ENCODE peak calls at places on chromosomes 13 and 19, in seven cellular contexts. E is bronchial epithelial cell; N is stimulated activated CD8-positive, alpha-beta memory T cell treated with anti-CD3 and anti-CD28 coated beads, Interleukin-7, amount 100 ng/mL, for 1 hour; R is mesenchymal stem cell; Y is T-helper 1 cell; S is frontal cortex; O is cerebellum. A is an unnamed sample.

GRCh38 chr13:98133949-98134348 is 8.9 kb upstream of the FARP1 start:
- DNase-seq in Y (no peak), R (no peak), O (no peak), E (no peak), N (no peak), S (no peak), A (no peak)

GRCh38 chr13:94470126-94470525 is 9.4 kb downstream of the DCT start:
- DNase-seq in O (no peak), S (no peak), Y (no peak), E (no peak), N (no peak), R (no peak), A (no peak)

GRCh38 chr13:22235285-22235949 is 564.5 kb downstream of the FGF9 start:
- DNase-seq in R (no peak), Y (no peak), O (no peak), E (peak), S (no peak), N (no peak), A (no peak)

GRCh38 chr13:112693831-112694497 is 4.1 kb downstream of the ATP11A start:
- DNase-seq in N (no peak), R (peak), Y (no peak), S (no peak), O (no peak), E (peak), A (peak)

GRCh38 chr13:29737061-29737460 is 113.4 kb downstream of the UBL3 start:
- DNase-seq in E (no peak), S (no peak), N (no peak), Y (no peak), O (no peak), R (no peak), A (no peak)

GRCh38 chr13:41919741-41920487 is 41.0 kb downstream of the VWA8 start:
- DNase-seq in Y (no peak), S (no peak), O (no peak), E (no peak), R (no peak), N (no peak), A (no peak)

GRCh38 chr19:50666346-50667176 is 17.3 kb downstream of the C19orf81 start:
- DNase-seq in S (no peak), O (no peak), Y (no peak), E (no peak), N (no peak), R (no peak), A (no peak)

GRCh38 chr19:8664671-8665057 is 33.9 kb downstream of the ACTL9 start:
- DNase-seq in Y (no peak), N (no peak), O (no peak), E (no peak), S (no peak), R (no peak), A (no peak)

GRCh38 chr13:107803822-107804495 is 411.4 kb downstream of the LIG4 start:
- DNase-seq in N (no peak), Y (no peak), S (no peak), R (no peak), O (no peak), E (no peak), A (no peak)

GRCh38 chr13:92682832-92683517 is 543.6 kb upstream of the GPC6 start:
- DNase-seq in O (no peak), Y (no peak), R (no peak), N (no peak), E (no peak), S (no peak), A (no peak)

GRCh38 chr13:110815471-110816204 is 99.2 kb downstream of the ANKRD10 start:
- DNase-seq in Y (no peak), O (no peak), N (no peak), E (peak), R (no peak), S (no peak), A (peak)

GRCh38 chr19:34837262-34837661 is 64.2 kb upstream of the ZNF599 start:
- DNase-seq in N (no peak), S (no peak), R (no peak), O (no peak), E (no peak), Y (no peak), A (no peak)

GRCh38 chr19:679418-680286 is 3.5 kb downstream of the FSTL3 start:
- DNase-seq in E (peak), O (no peak), R (peak), S (peak), N (no peak), Y (peak), A (no peak)

GRCh38 chr13:112943309-112944125 is 25.5 kb upstream of the MCF2L start:
- DNase-seq in N (no peak), E (no peak), O (peak), Y (peak), S (peak), R (peak), A (no peak)

GRCh38 chr13:75637101-75637774 is 1.1 kb downstream of the LMO7 start:
- DNase-seq in O (no peak), R (peak), E (no peak), Y (no peak), S (no peak), N (no peak), A (no peak)

GRCh38 chr19:45311640-45312039 is 11.0 kb downstream of the CKM start:
- DNase-seq in E (no peak), R (no peak), O (no peak), S (no peak), Y (no peak), N (no peak), A (no peak)

GRCh38 chr13:112896736-112897602 is 72.0 kb upstream of the MCF2L start:
- DNase-seq in S (no peak), Y (no peak), R (no peak), E (no peak), O (no peak), N (no peak), A (no peak)

GRCh38 chr19:48591021-48591420 is 15.5 kb upstream of the SPACA4 start:
- DNase-seq in Y (no peak), S (no peak), N (no peak), O (no peak), E (no peak), R (peak), A (no peak)

GRCh38 chr13:102569488-102569887 is 27.3 kb upstream of the TPP2 start:
- DNase-seq in S (no peak), N (no peak), R (no peak), E (no peak), Y (no peak), O (no peak), A (no peak)

GRCh38 chr13:22596157-22596863 is 584.5 kb upstream of the SGCG start:
- DNase-seq in R (no peak), O (no peak), E (no peak), N (no peak), Y (no peak), S (no peak), A (no peak)

GRCh38 chr19:13022859-13023636 is 27.8 kb downstream of the NFIX start:
- DNase-seq in N (no peak), R (peak), S (peak), O (peak), E (peak), Y (no peak), A (peak)

GRCh38 chr13:113848431-113849260 is 15.2 kb downstream of the GAS6 start:
- DNase-seq in O (no peak), E (no peak), N (no peak), R (no peak), S (no peak), Y (no peak), A (no peak)

GRCh38 chr19:12092065-12092867 is 27.7 kb downstream of the ZNF844 start:
- DNase-seq in N (peak), O (peak), R (peak), E (peak), Y (peak), S (peak), A (no peak)

GRCh38 chr13:46288570-46289259 is 77.0 kb downstream of the LRRC63 start:
- DNase-seq in N (no peak), Y (no peak), O (no peak), R (peak), S (no peak), E (peak), A (no peak)

GRCh38 chr19:40594251-40594650 is 6.9 kb upstream of the LTBP4 start:
- DNase-seq in R (no peak), Y (no peak), E (no peak), N (no peak), S (peak), O (no peak), A (no peak)

GRCh38 chr19:44640518-44640917 is 3.2 kb upstream of the PVR start:
- DNase-seq in R (peak), O (no peak), E (peak), Y (no peak), N (no peak), S (no peak), A (no peak)

GRCh38 chr13:31200636-31200970 is 828 bp downstream of the B3GLCT start:
- DNase-seq in S (peak), O (no peak), N (peak), E (no peak), Y (no peak), R (peak), A (no peak)

GRCh38 chr19:30393046-30393445 is 20.9 kb downstream of the ZNF536 start:
- DNase-seq in N (no peak), O (no peak), S (no peak), E (no peak), R (no peak), Y (no peak), A (no peak)

GRCh38 chr13:37058801-37059135 is 720 bp downstream of the SUPT20H start:
- DNase-seq in Y (no peak), R (no peak), S (no peak), E (no peak), O (no peak), N (no peak), A (no peak)

A was measured in epithelial cell of prostate.